ENCODE peak calls at places on chromosome 2, in eight cellular contexts. E is esophagus squamous epithelium, A is right lobe of liver, V is spleen, P is ovary, C is GM12891, H is lower leg skin, D is IMR-90. N is an unnamed sample.

GRCh38 chr2:230677182-230677946 is 35.3 kb upstream of the CAB39 start:
- DNase-seq in E (no peak), A (no peak), V (no peak), P (no peak), C (no peak), H (no peak), D (peak), N (no peak)

GRCh38 chr2:59462418-59463197 is 1090.8 kb downstream of the BCL11A start:
- DNase-seq in E (no peak), A (no peak), V (no peak), P (no peak), C (no peak), H (no peak), D (no peak), N (no peak)

GRCh38 chr2:150610670-150611279 is 123.3 kb upstream of the RND3 start:
- DNase-seq in E (no peak), A (no peak), V (no peak), P (no peak), C (no peak), H (no peak), D (peak), N (no peak)

GRCh38 chr2:3348771-3349170 is 28.8 kb downstream of the EIPR1 start:
- DNase-seq in E (no peak), A (no peak), V (no peak), P (no peak), C (no peak), H (no peak), D (no peak), N (no peak)

GRCh38 chr2:95024306-95024880 is 1.1 kb upstream of the MAL start:
- DNase-seq in E (no peak), A (no peak), V (no peak), P (no peak), C (no peak), H (no peak), D (no peak), N (no peak)

GRCh38 chr2:73716518-73717250 is 20.5 kb downstream of the TPRKB start:
- DNase-seq in E (no peak), A (no peak), V (no peak), P (peak), C (no peak), H (no peak), D (peak), N (peak)

GRCh38 chr2:202378001-202378400 is 1.9 kb downstream of the BMPR2 start:
- DNase-seq in E (no peak), A (no peak), V (no peak), P (no peak), C (no peak), H (no peak), D (no peak), N (peak)

GRCh38 chr2:164479460-164479859 is 141.8 kb downstream of the GRB14 start:
- DNase-seq in E (no peak), A (no peak), V (no peak), P (peak), C (no peak), H (no peak), D (peak), N (no peak)

GRCh38 chr2:15378148-15378908 is 182.8 kb downstream of the NBAS start:
- DNase-seq in E (no peak), A (no peak), V (no peak), P (no peak), C (no peak), H (no peak), D (no peak), N (no peak)

GRCh38 chr2:160110674-160111239 is 48.3 kb upstream of the PLA2R1 start:
- DNase-seq in E (no peak), A (no peak), V (no peak), P (no peak), C (no peak), H (no peak), D (no peak), N (no peak)

GRCh38 chr2:38394041-38394440 is 17.0 kb upstream of the ATL2 start:
- DNase-seq in E (no peak), A (no peak), V (no peak), P (no peak), C (no peak), H (no peak), D (no peak), N (no peak)

GRCh38 chr2:66445076-66445724 is 10.3 kb downstream of the MEIS1 start:
- DNase-seq in E (no peak), A (peak), V (no peak), P (peak), C (no peak), H (no peak), D (no peak), N (no peak)

GRCh38 chr2:167048829-167049228 is 160.5 kb downstream of the XIRP2 start:
- DNase-seq in E (no peak), A (no peak), V (no peak), P (no peak), C (no peak), H (no peak), D (peak), N (no peak)

GRCh38 chr2:47089083-47089464 is 66.0 kb downstream of the STPG4 start:
- DNase-seq in E (no peak), A (no peak), V (peak), P (no peak), C (no peak), H (no peak), D (peak), N (peak)

GRCh38 chr2:202605174-202605573 is 29.6 kb upstream of the FAM117B start:
- DNase-seq in E (no peak), A (no peak), V (no peak), P (no peak), C (no peak), H (no peak), D (no peak), N (no peak)

GRCh38 chr2:140711867-140712266 is 1418.9 kb downstream of the LRP1B start:
- DNase-seq in E (no peak), A (no peak), V (no peak), P (no peak), C (no peak), H (no peak), D (no peak), N (no peak)

GRCh38 chr2:29519996-29520395 is 401.4 kb downstream of the ALK start:
- DNase-seq in E (no peak), A (no peak), V (no peak), P (no peak), C (no peak), H (no peak), D (peak), N (no peak)

GRCh38 chr2:182852090-182852489 is 14.3 kb downstream of the FRZB start:
- DNase-seq in E (no peak), A (no peak), V (no peak), P (peak), C (no peak), H (no peak), D (no peak), N (no peak)

GRCh38 chr2:65437392-65438135 is 5.2 kb upstream of the SPRED2 start:
- DNase-seq in E (no peak), A (no peak), V (no peak), P (peak), C (no peak), H (no peak), D (no peak), N (no peak)

GRCh38 chr2:43305537-43305936 is 79.1 kb upstream of the ZFP36L2 start:
- DNase-seq in E (no peak), A (no peak), V (no peak), P (peak), C (no peak), H (peak), D (no peak), N (no peak)

GRCh38 chr2:141105763-141106162 is 1025.1 kb downstream of the LRP1B start:
- DNase-seq in E (no peak), A (no peak), V (no peak), P (no peak), C (no peak), H (no peak), D (no peak), N (no peak)

GRCh38 chr2:60867007-60867406 is 14.4 kb upstream of the REL start:
- DNase-seq in E (no peak), A (no peak), V (no peak), P (no peak), C (no peak), H (no peak), D (no peak), N (no peak)

GRCh38 chr2:66169076-66169475 is 265.8 kb upstream of the MEIS1 start:
- DNase-seq in E (no peak), A (no peak), V (no peak), P (no peak), C (no peak), H (no peak), D (no peak), N (no peak)

GRCh38 chr2:73904952-73905351 is 12.1 kb downstream of the ACTG2 start:
- DNase-seq in E (no peak), A (no peak), V (no peak), P (no peak), C (no peak), H (no peak), D (no peak), N (no peak)

GRCh38 chr2:65075605-65076344 is 19.6 kb downstream of the CEP68 start:
- DNase-seq in E (no peak), A (no peak), V (peak), P (peak), C (no peak), H (no peak), D (no peak), N (peak)

GRCh38 chr2:213316001-213316735 is 31.9 kb downstream of the SPAG16 start:
- DNase-seq in E (no peak), A (no peak), V (no peak), P (no peak), C (no peak), H (no peak), D (peak), N (no peak)

GRCh38 chr2:169285528-169285927 is 76.8 kb downstream of the LRP2 start:
- DNase-seq in E (no peak), A (no peak), V (no peak), P (no peak), C (no peak), H (no peak), D (no peak), N (no peak)

GRCh38 chr2:155377931-155378444 is 679.5 kb downstream of the KCNJ3 start:
- DNase-seq in E (no peak), A (no peak), V (no peak), P (no peak), C (no peak), H (no peak), D (no peak), N (no peak)

GRCh38 chr2:210199186-210199765 is 26.0 kb downstream of the ACADL start:
- DNase-seq in E (no peak), A (no peak), V (no peak), P (no peak), C (no peak), H (no peak), D (peak), N (peak)

GRCh38 chr2:70477473-70477872 is 76.2 kb downstream of the TGFA start:
- DNase-seq in E (no peak), A (no peak), V (no peak), P (no peak), C (no peak), H (no peak), D (no peak), N (no peak)

GRCh38 chr2:191728710-191729597 is 51.0 kb downstream of the NABP1 start:
- DNase-seq in E (no peak), A (no peak), V (no peak), P (no peak), C (no peak), H (no peak), D (peak), N (no peak)

GRCh38 chr2:163665817-163666216 is 70.0 kb downstream of the FIGN start:
- DNase-seq in E (no peak), A (no peak), V (no peak), P (no peak), C (no peak), H (no peak), D (peak), N (no peak)

GRCh38 chr2:173652731-173653426 is 298.2 kb downstream of the CDCA7 start:
- DNase-seq in E (no peak), A (no peak), V (no peak), P (no peak), C (no peak), H (peak), D (peak), N (no peak)

GRCh38 chr2:231134910-231135650 is 10.2 kb upstream of the HTR2B start:
- DNase-seq in E (no peak), A (no peak), V (no peak), P (no peak), C (no peak), H (no peak), D (no peak), N (no peak)

GRCh38 chr2:54461251-54461650 is 5.1 kb downstream of the SPTBN1 start:
- DNase-seq in E (no peak), A (no peak), V (no peak), P (no peak), C (no peak), H (peak), D (no peak), N (no peak)

GRCh38 chr2:14517731-14518130 is 114.8 kb upstream of the LRATD1 start:
- DNase-seq in E (no peak), A (no peak), V (no peak), P (no peak), C (no peak), H (no peak), D (no peak), N (no peak)

GRCh38 chr2:149572102-149572953 is 15.2 kb downstream of the MMADHC start:
- DNase-seq in E (no peak), A (no peak), V (no peak), P (no peak), C (no peak), H (no peak), D (no peak), N (no peak)

DNA sequence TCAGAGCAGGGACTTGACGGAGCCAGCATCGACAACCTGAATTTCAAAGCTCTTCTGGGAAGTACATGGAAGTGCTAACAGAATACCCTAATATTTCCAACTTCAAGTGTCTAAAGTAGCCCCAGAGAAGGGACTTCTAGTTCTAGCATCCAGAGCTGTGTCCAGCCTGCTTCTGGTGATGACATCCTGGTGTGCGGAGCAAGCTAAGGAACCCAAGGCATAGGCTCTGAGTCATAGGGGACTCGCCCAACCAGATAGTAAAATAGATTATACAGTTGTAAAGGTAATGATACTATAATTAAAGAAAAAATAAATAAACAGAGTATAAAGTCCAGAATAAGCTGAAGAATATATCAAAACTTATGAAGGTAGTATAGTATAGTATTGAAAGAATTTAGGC is 108.1 kb upstream of the SERPINE2 start:
- DNase-seq in E (no peak), A (no peak), V (no peak), P (no peak), C (no peak), H (no peak), D (peak), N (no peak)
- TF ChIP-seq POLR2A in E (no peak), A (no peak), V (no peak), P (no peak), C (no peak), H (no peak), D (no peak), N (no peak)

GRCh38 chr2:218399391-218400166 is at the start of gene CTDSP1:
- DNase-seq in E (peak), A (peak), V (peak), P (peak), C (peak), H (peak), D (peak), N (peak)
- TF ChIP-seq POLR2A in E (peak), A (peak), V (no peak), P (peak), C (no peak), H (no peak), D (peak), N (peak)

GRCh38 chr2:120734930-120735611 is 597 bp upstream of the GLI2 start:
- DNase-seq in E (no peak), A (no peak), V (peak), P (peak), C (no peak), H (peak), D (peak), N (no peak)

GRCh38 chr2:120737802-120738516 is 2.3 kb downstream of the GLI2 start:
- DNase-seq in E (no peak), A (no peak), V (peak), P (peak), C (no peak), H (peak), D (no peak), N (no peak)

GRCh38 chr2:120735750-120736170 is at the start of gene GLI2:
- DNase-seq in E (no peak), A (peak), V (peak), P (peak), C (peak), H (peak), D (peak), N (peak)

GRCh38 chr2:120736955-120737801 is 1.5 kb downstream of the GLI2 start:
- DNase-seq in E (no peak), A (no peak), V (peak), P (peak), C (no peak), H (no peak), D (peak), N (no peak)

GRCh38 chr2:120736202-120736954 is 710 bp downstream of the GLI2 start:
- DNase-seq in E (no peak), A (no peak), V (peak), P (peak), C (no peak), H (no peak), D (no peak), N (no peak)
- TF ChIP-seq POLR2A in E (no peak), A (no peak), V (no peak), P (no peak), C (no peak), H (no peak), D (peak), N (no peak)

GRCh38 chr2:56017784-56018183 is 94.2 kb upstream of the EFEMP1 start:
- DNase-seq in E (no peak), A (no peak), V (no peak), P (no peak), C (no peak), H (no peak), D (no peak), N (no peak)

GRCh38 chr2:56013475-56013874 is 89.9 kb upstream of the EFEMP1 start:
- DNase-seq in E (no peak), A (no peak), V (no peak), P (no peak), C (no peak), H (no peak), D (no peak), N (no peak)

GRCh38 chr2:56018202-56018601 is 94.6 kb upstream of the EFEMP1 start:
- DNase-seq in E (no peak), A (no peak), V (no peak), P (no peak), C (no peak), H (no peak), D (no peak), N (no peak)

GRCh38 chr2:56014075-56014730 is 90.6 kb upstream of the EFEMP1 start:
- DNase-seq in E (no peak), A (no peak), V (no peak), P (no peak), C (no peak), H (no peak), D (no peak), N (no peak)

GRCh38 chr2:56015631-56016251 is 92.2 kb upstream of the EFEMP1 start:
- DNase-seq in E (no peak), A (no peak), V (no peak), P (no peak), C (no peak), H (no peak), D (no peak), N (no peak)
- TF ChIP-seq POLR2A in E (no peak), A (no peak), V (no peak), P (no peak), C (no peak), H (no peak), D (no peak), N (no peak)

GRCh38 chr2:127218843-127219715 is 1.0 kb downstream of the CYP27C1 start:
- DNase-seq in E (no peak), A (no peak), V (no peak), P (no peak), C (no peak), H (no peak), D (no peak), N (no peak)
- TF ChIP-seq POLR2A in E (no peak), A (no peak), V (no peak), P (no peak), C (no peak), H (no peak), D (no peak), N (no peak)